ENCODE peak calls at places on chromosome 4, in six cellular contexts. X, B, D, M, A and C are unnamed samples.

GRCh38 chr4:126603210-126603609 is 1029.5 kb upstream of the INTU start:
- DNase-seq in X (no peak), B (no peak), D (no peak), M (no peak), A (no peak), C (no peak)

GRCh38 chr4:37891221-37892159 is 606 bp downstream of the TBC1D1 start:
- DNase-seq in X (peak; percentile 13), B (peak; percentile 8), D (peak; percentile 15), M (no peak), A (peak; percentile 14), C (peak; percentile 81)

GRCh38 chr4:8856835-8857590 is 14.6 kb downstream of the HMX1 start:
- DNase-seq in X (peak; percentile 52), B (no peak), D (no peak), M (no peak), A (no peak), C (no peak)

GRCh38 chr4:142314686-142315085 is 531.4 kb downstream of the INPP4B start:
- DNase-seq in X (no peak), B (no peak), D (no peak), M (no peak), A (no peak), C (no peak)

GRCh38 chr4:182925298-182925738 is 8.1 kb upstream of the DCTD start:
- DNase-seq in X (peak; percentile 96), B (peak; percentile 27), D (peak; percentile 82), M (peak; percentile 48), A (peak; percentile 71), C (peak; percentile 63)

GRCh38 chr4:106351016-106351415 is 17.6 kb downstream of the GIMD1 start:
- DNase-seq in X (no peak), B (no peak), D (no peak), M (no peak), A (no peak), C (no peak)

GRCh38 chr4:88582493-88582892 is 9.8 kb upstream of the HERC3 start:
- DNase-seq in X (no peak), B (no peak), D (no peak), M (no peak), A (no peak), C (no peak)

GRCh38 chr4:121822796-121823504 is 733 bp downstream of the CCNA2 start:
- DNase-seq in X (peak; percentile 79), B (peak; percentile 23), D (peak; percentile 37), M (peak; percentile 58), A (peak; percentile 52), C (peak; percentile 52)

GRCh38 chr4:17580969-17581368 is 4.0 kb downstream of the LAP3 start:
- DNase-seq in X (no peak), B (no peak), D (peak; percentile 88), M (no peak), A (no peak), C (peak; percentile 95)

GRCh38 chr4:98728871-98729270 is 70.5 kb upstream of the TSPAN5 start:
- DNase-seq in X (no peak), B (no peak), D (no peak), M (no peak), A (no peak), C (no peak)

GRCh38 chr4:185567828-185568442 is 32.6 kb upstream of the PDLIM3 start:
- DNase-seq in X (peak; percentile 40), B (no peak), D (peak; percentile 74), M (no peak), A (peak; percentile 96), C (no peak)

GRCh38 chr4:81635747-81636146 is 164.0 kb upstream of the RASGEF1B start:
- DNase-seq in X (no peak), B (no peak), D (no peak), M (no peak), A (no peak), C (no peak)

GRCh38 chr4:1249731-1250526 is 999 bp upstream of the CTBP1 start:
- DNase-seq in X (no peak), B (peak; percentile 29), D (peak; percentile 67), M (peak; percentile 59), A (peak; percentile 62), C (peak; percentile 93)

GRCh38 chr4:151324449-151325319 is 721 bp downstream of the SH3D19 start:
- DNase-seq in X (peak; percentile 93), B (peak; percentile 52), D (peak; percentile 75), M (no peak), A (peak; percentile 87), C (peak; percentile 85)

GRCh38 chr4:14218641-14219040 is 591.1 kb upstream of the BOD1L1 start:
- DNase-seq in X (no peak), B (no peak), D (no peak), M (no peak), A (no peak), C (peak; percentile 22)

GRCh38 chr4:14254252-14254651 is 626.7 kb upstream of the BOD1L1 start:
- DNase-seq in X (peak; percentile 53), B (peak; percentile 2), D (peak; percentile 18), M (peak; percentile 19), A (peak; percentile 28), C (no peak)

GRCh38 chr4:46931981-46932380 is 22.9 kb upstream of the COX7B2 start:
- DNase-seq in X (peak; percentile 68), B (no peak), D (peak; percentile 45), M (no peak), A (peak; percentile 65), C (no peak)

GRCh38 chr4:8699479-8700145 is 107.0 kb downstream of the CPZ start:
- DNase-seq in X (no peak), B (no peak), D (no peak), M (no peak), A (no peak), C (peak; percentile 72)

GRCh38 chr4:15893967-15894366 is 44.6 kb downstream of the FGFBP1 start:
- DNase-seq in X (no peak), B (peak; percentile 82), D (peak; percentile 99), M (no peak), A (peak; percentile 92), C (peak; percentile 55)

GRCh38 chr4:165096776-165097175 is 15.9 kb downstream of the TMEM192 start:
- DNase-seq in X (peak; percentile 50), B (peak; percentile 6), D (peak; percentile 23), M (no peak), A (peak; percentile 39), C (peak; percentile 84)

GRCh38 chr4:8844976-8845690 is 26.5 kb downstream of the HMX1 start:
- DNase-seq in X (no peak), B (no peak), D (no peak), M (no peak), A (no peak), C (no peak)

GRCh38 chr4:1218892-1219552 is 29.9 kb downstream of the CTBP1 start:
- DNase-seq in X (no peak), B (no peak), D (no peak), M (no peak), A (no peak), C (no peak)

GRCh38 chr4:173797296-173797695 is 267.3 kb upstream of the HAND2 start:
- DNase-seq in X (no peak), B (no peak), D (no peak), M (no peak), A (no peak), C (no peak)

DNA sequence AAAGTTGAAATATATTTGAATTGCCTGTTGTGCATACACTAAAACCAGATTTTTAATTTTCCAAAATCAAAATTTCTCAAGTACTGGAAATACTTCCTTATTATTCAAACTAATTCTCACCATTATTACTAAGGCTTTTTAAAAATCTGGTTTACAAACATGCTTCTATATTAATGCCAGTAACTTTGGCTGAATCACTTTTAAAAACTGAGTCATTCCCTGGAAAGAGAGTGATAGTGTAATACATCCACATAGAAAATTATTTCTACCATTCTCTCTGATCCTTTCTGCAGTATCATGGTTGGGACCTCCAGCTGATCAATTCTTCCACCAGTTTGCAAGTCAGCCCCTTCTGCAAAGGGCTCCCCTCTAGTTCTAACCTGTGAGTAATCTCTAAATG is 165.3 kb upstream of the FAM241A start:
- DNase-seq in X (no peak), B (no peak), D (no peak), M (no peak), A (no peak), C (no peak)
- H3K4me2 ChIP-seq in X (no peak overlapping the region), B (no peak overlapping the region), D (no peak overlapping the region), M (no peak overlapping the region), A (no peak overlapping the region), C (no peak overlapping the region)

GRCh38 chr4:140057693-140058092 is 96.3 kb downstream of the MAML3 start:
- DNase-seq in X (no peak), B (no peak), D (no peak), M (no peak), A (no peak), C (no peak)
- H3K4me3 ChIP-seq in X (no peak overlapping the region), B (no peak overlapping the region), D (no peak overlapping the region), M (no peak overlapping the region), A (no peak overlapping the region), C (no peak overlapping the region)

GRCh38 chr4:158814636-158815035 is 45.8 kb downstream of the FNIP2 start:
- DNase-seq in X (no peak), B (no peak), D (peak; percentile 95), M (no peak), A (no peak), C (peak; percentile 53)

GRCh38 chr4:158818595-158818994 is 49.8 kb downstream of the FNIP2 start:
- DNase-seq in X (no peak), B (no peak), D (no peak), M (no peak), A (no peak), C (no peak)

GRCh38 chr4:158817562-158818370 is 48.9 kb downstream of the FNIP2 start:
- DNase-seq in X (no peak), B (no peak), D (peak; percentile 52), M (no peak), A (peak; percentile 48), C (no peak)

GRCh38 chr4:158814207-158814606 is 45.4 kb downstream of the FNIP2 start:
- DNase-seq in X (no peak), B (no peak), D (no peak), M (no peak), A (no peak), C (no peak)

DNA sequence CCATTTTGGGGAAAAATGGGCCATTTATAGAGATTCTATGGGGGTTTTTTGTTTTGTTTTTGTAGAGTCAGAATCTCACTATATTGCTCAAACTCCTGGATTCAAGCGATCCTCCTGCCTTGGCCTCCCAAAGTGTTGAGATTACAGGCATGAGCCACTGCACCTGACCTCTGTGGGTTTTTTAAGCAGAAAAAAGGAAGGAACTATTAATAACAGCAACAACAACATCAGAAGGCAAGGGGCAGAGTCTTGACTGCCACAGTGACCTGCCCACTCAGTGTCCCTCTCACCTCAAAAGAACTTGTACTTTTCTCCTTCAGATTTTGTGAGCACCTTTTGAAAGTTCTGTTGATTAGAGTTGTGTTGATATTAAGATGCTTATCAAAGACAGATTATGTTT is 48.1 kb downstream of the FNIP2 start:
- DNase-seq in X (no peak), B (no peak), D (no peak), M (no peak), A (no peak), C (no peak)
- H3K4me1 ChIP-seq in X (no peaks in the 10 kb centered on the region), B (peaks cover 18% of the 10 kb centered on the region), D (no peaks in the 10 kb centered on the region), M (peaks cover 29% of the 10 kb centered on the region), A (peaks cover 3% of the 10 kb centered on the region), C (peaks cover 51% of the 10 kb centered on the region)

DNA sequence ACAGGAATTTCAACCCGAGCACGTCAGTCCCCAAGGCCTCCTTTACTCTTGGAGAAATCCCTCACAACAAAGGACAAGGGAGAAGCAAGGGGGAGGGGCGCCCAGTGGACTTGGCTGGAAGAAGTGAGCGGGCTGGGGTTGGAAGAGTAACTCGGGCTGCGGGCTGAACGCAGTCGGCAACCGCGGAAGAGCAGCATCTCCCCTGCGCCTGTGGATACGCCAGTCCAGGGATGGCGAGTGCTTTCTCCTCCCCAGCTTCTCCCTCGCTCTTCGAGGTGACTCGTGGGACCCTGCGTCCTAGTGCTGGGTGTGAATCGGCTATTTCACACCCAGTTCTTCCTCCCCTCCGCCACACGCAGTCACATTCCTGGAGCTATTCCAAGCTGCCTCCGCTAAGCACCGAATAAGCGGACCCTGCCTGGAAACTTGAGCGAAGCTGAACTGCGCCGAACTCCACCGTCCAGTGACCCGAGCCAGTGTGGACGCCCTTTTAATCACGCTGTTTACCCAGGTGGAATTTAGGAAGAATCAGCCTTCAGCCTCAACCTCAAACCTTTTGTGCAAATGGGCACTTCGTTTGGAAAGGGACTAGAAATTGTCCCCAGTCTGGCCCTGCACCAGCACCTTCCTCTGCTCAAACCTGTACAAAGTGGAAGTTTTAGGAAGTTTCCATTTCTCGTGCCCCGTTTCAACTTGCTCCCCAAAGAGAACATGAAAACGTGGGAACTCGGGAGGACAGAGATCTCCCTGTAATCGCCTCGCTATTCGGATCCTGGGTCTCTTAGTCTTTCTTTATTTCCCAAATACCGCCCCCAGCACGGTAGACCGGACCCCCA is 64.3 kb upstream of the WDR17 start:
- DNase-seq in X (peak; percentile 95), B (peak; percentile 5), D (peak; percentile 57), M (no peak), A (peak; percentile 58), C (peak; percentile 66)
- H3K4me2 ChIP-seq in X (peak overlapping the region; percentile 69), B (peak overlapping the region; percentile 96), D (peak overlapping the region; percentile 49), M (no peak overlapping the region), A (peak overlapping the region; percentile 95), C (peak overlapping the region; percentile 73)